ENCODE peak calls at places on chromosome 12, in nine cellular contexts. S, B, F, K, I, W, Q, P and J are unnamed samples.

GRCh38 chr12:123934016-123934620 is 38.5 kb downstream of the CCDC92 start:
- DNase-seq in W (no peak), P (no peak), S (no peak), I (no peak), B (no peak), K (no peak), Q (no peak), F (no peak), J (no peak)

GRCh38 chr12:107328442-107329133 is 235.2 kb upstream of the CRY1 start:
- DNase-seq in P (no peak), B (peak; percentile 63), I (no peak), Q (peak; percentile 76), S (peak; percentile 39), K (no peak), F (no peak), W (no peak), J (no peak)

GRCh38 chr12:50992814-50993213 is 33.4 kb downstream of the SLC11A2 start:
- DNase-seq in F (no peak), P (no peak), W (no peak), B (peak; percentile 47), Q (no peak), S (no peak), K (no peak), I (no peak), J (no peak)

GRCh38 chr12:111715242-111715641 is 29.4 kb downstream of the ACAD10 start:
- DNase-seq in F (no peak), K (no peak), W (no peak), B (no peak), I (no peak), P (no peak), Q (no peak), S (no peak), J (no peak)

GRCh38 chr12:80702889-80703605 is 4.4 kb upstream of the MYF6 start:
- DNase-seq in S (peak; percentile 20), P (no peak), F (no peak), K (no peak), Q (no peak), B (peak; percentile 83), W (no peak), I (no peak), J (peak; percentile 74)

GRCh38 chr12:127393896-127394295 is 873.1 kb upstream of the TMEM132C start:
- DNase-seq in S (no peak), Q (no peak), W (no peak), F (no peak), I (no peak), P (no peak), B (peak; percentile 43), K (no peak), J (peak; percentile 69)

GRCh38 chr12:13277278-13277677 is 80.8 kb downstream of the EMP1 start:
- DNase-seq in K (no peak), P (no peak), S (no peak), B (no peak), F (no peak), Q (no peak), W (no peak), I (no peak), J (no peak)

GRCh38 chr12:49507139-49507538 is 31.7 kb upstream of the KCNH3 start:
- DNase-seq in S (peak; percentile 45), I (no peak), K (no peak), Q (no peak), W (no peak), B (peak; percentile 94), F (no peak), P (no peak), J (peak; percentile 97)

GRCh38 chr12:59055204-59055839 is 135.0 kb upstream of the LRIG3 start:
- DNase-seq in S (no peak), K (no peak), B (peak; percentile 83), I (no peak), W (no peak), Q (no peak), F (no peak), P (no peak), J (peak; percentile 97)

GRCh38 chr12:52971701-52972329 is 22.9 kb downstream of the KRT18 start:
- DNase-seq in P (no peak), W (no peak), Q (no peak), S (peak; percentile 49), K (no peak), F (no peak), I (no peak), B (peak; percentile 88), J (peak; percentile 80)

GRCh38 chr12:71947645-71948105 is 9.0 kb downstream of the TPH2 start:
- DNase-seq in I (no peak), P (peak; percentile 31), B (peak; percentile 3), F (no peak), S (peak; percentile 69), Q (no peak), W (no peak), K (no peak), J (peak; percentile 69)

GRCh38 chr12:15677207-15677606 is 112.0 kb downstream of the EPS8 start:
- DNase-seq in S (no peak), K (no peak), B (peak; percentile 89), Q (no peak), P (no peak), F (no peak), I (no peak), W (no peak), J (no peak)

GRCh38 chr12:112992541-112993398 is 14.5 kb downstream of the OAS2 start:
- DNase-seq in Q (peak; percentile 58), F (peak; percentile 33), W (no peak), B (peak; percentile 81), S (peak; percentile 67), I (peak; percentile 25), P (peak; percentile 100), K (no peak), J (peak; percentile 52)

GRCh38 chr12:52367876-52368275 is 595 bp upstream of the KRT85 start:
- DNase-seq in S (no peak), I (no peak), Q (no peak), B (no peak), F (no peak), K (no peak), W (no peak), P (no peak), J (no peak)

GRCh38 chr12:75706786-75707605 is 195.6 kb upstream of the KRR1 start:
- DNase-seq in Q (no peak), I (no peak), W (no peak), K (no peak), P (no peak), S (no peak), B (peak; percentile 79), F (no peak), J (no peak)

GRCh38 chr12:14258468-14258947 is 107.0 kb upstream of the ATF7IP start:
- DNase-seq in S (no peak), K (peak; percentile 36), Q (no peak), W (no peak), P (no peak), I (no peak), B (no peak), F (no peak), J (no peak)

GRCh38 chr12:52165096-52165855 is 26.5 kb downstream of the KRT80 start:
- DNase-seq in F (no peak), K (no peak), P (no peak), S (no peak), I (no peak), B (no peak), Q (no peak), W (no peak), J (no peak)

GRCh38 chr12:48777501-48778400 is 11.1 kb downstream of the ADCY6 start:
- DNase-seq in B (no peak), W (no peak), I (no peak), K (no peak), Q (no peak), F (no peak), S (no peak), P (no peak), J (no peak)

GRCh38 chr12:113899844-113900471 is 66.2 kb downstream of the RBM19 start:
- DNase-seq in W (no peak), Q (no peak), S (no peak), B (no peak), I (no peak), F (peak; percentile 66), P (peak; percentile 46), K (no peak), J (peak; percentile 54)

GRCh38 chr12:122318607-122319311 is 52.5 kb upstream of the VPS33A start:
- DNase-seq in B (peak; percentile 78), W (no peak), Q (no peak), K (no peak), I (no peak), P (no peak), F (no peak), S (no peak), J (no peak)

GRCh38 chr12:104951759-104952509 is 6.2 kb downstream of the SLC41A2 start:
- DNase-seq in S (no peak), Q (no peak), K (no peak), I (no peak), W (no peak), P (no peak), F (no peak), B (peak; percentile 75), J (no peak)

GRCh38 chr12:2794261-2794735 is 472 bp upstream of the FKBP4 start:
- DNase-seq in F (no peak), I (peak; percentile 25), S (peak; percentile 10), W (no peak), Q (peak; percentile 30), K (peak; percentile 87), B (no peak), P (no peak), J (no peak)

GRCh38 chr12:120257041-120257821 is 8.3 kb downstream of the PXN start:
- DNase-seq in W (no peak), I (no peak), P (peak; percentile 20), S (peak; percentile 53), K (peak; percentile 42), F (no peak), Q (no peak), B (peak; percentile 93), J (peak; percentile 85)

GRCh38 chr12:96378319-96378718 is 21.9 kb downstream of the CDK17 start:
- DNase-seq in Q (no peak), K (no peak), W (no peak), F (no peak), S (no peak), B (no peak), I (no peak), P (no peak), J (no peak)

GRCh38 chr12:117002040-117002832 is 91.5 kb downstream of the FBXW8 start:
- DNase-seq in S (no peak), I (no peak), Q (no peak), B (peak; percentile 48), F (no peak), W (no peak), K (no peak), P (no peak), J (no peak)

GRCh38 chr12:79547735-79548347 is 142.9 kb downstream of the PAWR start:
- DNase-seq in Q (no peak), F (no peak), P (peak; percentile 14), K (no peak), W (no peak), S (peak; percentile 71), B (peak; percentile 89), I (no peak), J (no peak)

GRCh38 chr12:107405436-107405835 is 280.2 kb upstream of the PWP1 start:
- DNase-seq in W (peak; percentile 33), B (no peak), P (peak; percentile 46), S (no peak), Q (no peak), I (no peak), F (no peak), K (peak; percentile 56), J (no peak)

GRCh38 chr12:70876952-70877351 is 43.6 kb downstream of the PTPRR start:
- DNase-seq in W (no peak), I (no peak), F (no peak), K (no peak), P (no peak), Q (no peak), B (peak; percentile 39), S (no peak), J (peak; percentile 83)

GRCh38 chr12:32002848-32003493 is 43.8 kb downstream of the RESF1 start:
- DNase-seq in K (no peak), B (peak; percentile 35), W (no peak), Q (no peak), I (no peak), F (no peak), S (no peak), P (no peak), J (no peak)

GRCh38 chr12:108563135-108563803 is 873 bp downstream of the ISCU start:
- DNase-seq in B (peak; percentile 94), S (peak; percentile 91), F (peak; percentile 67), Q (peak; percentile 91), W (peak; percentile 61), P (peak; percentile 51), I (peak; percentile 84), K (peak; percentile 53), J (peak; percentile 81)